ENCODE peak calls at places on chromosome 4, in ten cellular contexts. One of them, this sample, is unnamed.

GRCh38 chr4:53476232-53477037 is 99.0 kb downstream of the FIP1L1 start:
- DNase-seq in nephron progenitor cell: no peak
- DNase-seq in HCT116: no peak
- DNase-seq in type B pancreatic cell: no peak
- DNase-seq in HFFc6: peak
- DNase-seq in OCI-LY7: no peak
- DNase-seq in uterus: no peak
- DNase-seq in lower lobe of right lung: no peak
- DNase-seq in mucosa of descending colon: no peak
- DNase-seq in kidney: no peak
- DNase-seq in this sample: no peak

GRCh38 chr4:91448668-91449330 is 855.0 kb upstream of the GRID2 start:
- DNase-seq in nephron progenitor cell: no peak
- DNase-seq in HCT116: peak
- DNase-seq in type B pancreatic cell: no peak
- DNase-seq in HFFc6: peak
- DNase-seq in OCI-LY7: no peak
- DNase-seq in uterus: no peak
- DNase-seq in lower lobe of right lung: no peak
- DNase-seq in mucosa of descending colon: no peak
- DNase-seq in kidney: no peak
- DNase-seq in this sample: no peak

GRCh38 chr4:127162741-127163140 is 470.0 kb upstream of the INTU start:
- DNase-seq in nephron progenitor cell: no peak
- DNase-seq in HCT116: no peak
- DNase-seq in type B pancreatic cell: no peak
- DNase-seq in HFFc6: peak
- DNase-seq in OCI-LY7: no peak
- DNase-seq in uterus: no peak
- DNase-seq in lower lobe of right lung: no peak
- DNase-seq in mucosa of descending colon: peak
- DNase-seq in kidney: no peak
- DNase-seq in this sample: no peak

GRCh38 chr4:75180790-75181776 is 248.2 kb downstream of the PARM1 start:
- DNase-seq in nephron progenitor cell: no peak
- DNase-seq in HCT116: no peak
- DNase-seq in type B pancreatic cell: no peak
- DNase-seq in HFFc6: no peak
- DNase-seq in OCI-LY7: peak
- DNase-seq in uterus: no peak
- DNase-seq in lower lobe of right lung: no peak
- DNase-seq in mucosa of descending colon: peak
- DNase-seq in kidney: no peak
- DNase-seq in this sample: no peak

GRCh38 chr4:17111436-17111835 is 213.0 kb upstream of the LDB2 start:
- DNase-seq in nephron progenitor cell: no peak
- DNase-seq in HCT116: no peak
- DNase-seq in type B pancreatic cell: no peak
- DNase-seq in HFFc6: no peak
- DNase-seq in OCI-LY7: no peak
- DNase-seq in uterus: no peak
- DNase-seq in lower lobe of right lung: no peak
- DNase-seq in mucosa of descending colon: no peak
- DNase-seq in kidney: no peak
- DNase-seq in this sample: no peak

GRCh38 chr4:153156263-153156662 is 48.0 kb upstream of the TRIM2 start:
- DNase-seq in nephron progenitor cell: peak
- DNase-seq in HCT116: no peak
- DNase-seq in type B pancreatic cell: no peak
- DNase-seq in HFFc6: no peak
- DNase-seq in OCI-LY7: peak
- DNase-seq in uterus: no peak
- DNase-seq in lower lobe of right lung: no peak
- DNase-seq in mucosa of descending colon: no peak
- DNase-seq in kidney: no peak
- DNase-seq in this sample: peak

GRCh38 chr4:174318829-174319764 is 35.4 kb downstream of the CEP44 start:
- DNase-seq in nephron progenitor cell: no peak
- DNase-seq in HCT116: peak
- DNase-seq in type B pancreatic cell: no peak
- DNase-seq in HFFc6: peak
- DNase-seq in OCI-LY7: peak
- DNase-seq in uterus: no peak
- DNase-seq in lower lobe of right lung: no peak
- DNase-seq in mucosa of descending colon: peak
- DNase-seq in kidney: no peak
- DNase-seq in this sample: no peak

GRCh38 chr4:26622913-26623312 is 39.0 kb downstream of the TBC1D19 start:
- DNase-seq in nephron progenitor cell: no peak
- DNase-seq in HCT116: no peak
- DNase-seq in type B pancreatic cell: no peak
- DNase-seq in HFFc6: no peak
- DNase-seq in OCI-LY7: no peak
- DNase-seq in uterus: no peak
- DNase-seq in lower lobe of right lung: no peak
- DNase-seq in mucosa of descending colon: no peak
- DNase-seq in kidney: no peak
- DNase-seq in this sample: no peak

GRCh38 chr4:73309211-73309610 is 50.6 kb upstream of the ANKRD17 start:
- DNase-seq in nephron progenitor cell: no peak
- DNase-seq in HCT116: no peak
- DNase-seq in type B pancreatic cell: no peak
- DNase-seq in HFFc6: peak
- DNase-seq in OCI-LY7: no peak
- DNase-seq in uterus: no peak
- DNase-seq in lower lobe of right lung: no peak
- DNase-seq in mucosa of descending colon: no peak
- DNase-seq in kidney: no peak
- DNase-seq in this sample: no peak

GRCh38 chr4:10715696-10716095 is 31.1 kb upstream of the CLNK start:
- DNase-seq in nephron progenitor cell: no peak
- DNase-seq in HCT116: no peak
- DNase-seq in type B pancreatic cell: no peak
- DNase-seq in HFFc6: no peak
- DNase-seq in OCI-LY7: no peak
- DNase-seq in uterus: no peak
- DNase-seq in lower lobe of right lung: no peak
- DNase-seq in mucosa of descending colon: no peak
- DNase-seq in kidney: no peak
- DNase-seq in this sample: no peak

GRCh38 chr4:100836929-100837328 is 319.1 kb upstream of the EMCN start:
- DNase-seq in nephron progenitor cell: no peak
- DNase-seq in HCT116: no peak
- DNase-seq in type B pancreatic cell: no peak
- DNase-seq in HFFc6: no peak
- DNase-seq in OCI-LY7: no peak
- DNase-seq in uterus: no peak
- DNase-seq in lower lobe of right lung: no peak
- DNase-seq in mucosa of descending colon: no peak
- DNase-seq in kidney: no peak
- DNase-seq in this sample: peak

GRCh38 chr4:3254302-3255131 is 5.6 kb downstream of the MSANTD1 start:
- DNase-seq in nephron progenitor cell: no peak
- DNase-seq in HCT116: no peak
- DNase-seq in type B pancreatic cell: peak
- DNase-seq in HFFc6: no peak
- DNase-seq in OCI-LY7: no peak
- DNase-seq in uterus: peak
- DNase-seq in lower lobe of right lung: no peak
- DNase-seq in mucosa of descending colon: no peak
- DNase-seq in kidney: peak
- DNase-seq in this sample: no peak

GRCh38 chr4:173505924-173506779 is 23.9 kb downstream of the HAND2 start:
- DNase-seq in nephron progenitor cell: peak
- DNase-seq in HCT116: peak
- DNase-seq in type B pancreatic cell: peak
- DNase-seq in HFFc6: peak
- DNase-seq in OCI-LY7: peak
- DNase-seq in uterus: peak
- DNase-seq in lower lobe of right lung: no peak
- DNase-seq in mucosa of descending colon: peak
- DNase-seq in kidney: no peak
- DNase-seq in this sample: peak

GRCh38 chr4:1339489-1339888 is 7.5 kb upstream of the UVSSA start:
- DNase-seq in nephron progenitor cell: no peak
- DNase-seq in HCT116: no peak
- DNase-seq in type B pancreatic cell: no peak
- DNase-seq in HFFc6: no peak
- DNase-seq in OCI-LY7: no peak
- DNase-seq in uterus: no peak
- DNase-seq in lower lobe of right lung: peak
- DNase-seq in mucosa of descending colon: no peak
- DNase-seq in kidney: peak
- DNase-seq in this sample: no peak

GRCh38 chr4:148999924-149000323 is 557.7 kb upstream of the NR3C2 start:
- DNase-seq in nephron progenitor cell: no peak
- DNase-seq in HCT116: no peak
- DNase-seq in type B pancreatic cell: no peak
- DNase-seq in HFFc6: no peak
- DNase-seq in OCI-LY7: no peak
- DNase-seq in uterus: no peak
- DNase-seq in lower lobe of right lung: no peak
- DNase-seq in mucosa of descending colon: no peak
- DNase-seq in kidney: no peak
- DNase-seq in this sample: no peak

DNA sequence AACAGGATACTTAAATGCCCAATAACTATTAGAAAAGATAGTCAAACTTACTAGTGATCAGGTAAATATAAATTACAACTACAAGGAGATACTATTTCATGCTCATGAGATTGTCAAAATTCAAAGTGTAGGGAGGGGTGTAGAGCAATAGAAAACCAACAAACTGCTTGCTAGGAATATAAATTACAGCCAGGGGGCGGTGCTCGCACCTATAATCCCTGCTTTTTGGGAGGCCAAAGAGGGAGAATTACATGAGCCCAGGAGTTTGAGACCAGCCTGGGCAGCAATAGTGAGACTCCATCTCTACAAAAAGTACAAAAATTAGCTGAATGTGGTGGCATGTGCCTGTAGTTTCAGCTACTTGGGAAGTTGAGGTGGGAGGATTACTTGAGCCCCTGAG is 556.5 kb upstream of the NR3C2 start:
- DNase-seq in nephron progenitor cell: no peak
- DNase-seq in HCT116: peak
- DNase-seq in type B pancreatic cell: no peak
- DNase-seq in HFFc6: no peak
- DNase-seq in OCI-LY7: peak
- DNase-seq in uterus: no peak
- DNase-seq in lower lobe of right lung: no peak
- DNase-seq in mucosa of descending colon: no peak
- DNase-seq in kidney: no peak
- DNase-seq in this sample: peak
- TF ChIP-seq CTCF in nephron progenitor cell: peak
- TF ChIP-seq CTCF in HCT116: peak
- TF ChIP-seq CTCF in type B pancreatic cell: peak
- TF ChIP-seq CTCF in HFFc6: peak
- TF ChIP-seq CTCF in OCI-LY7: peak
- TF ChIP-seq CTCF in uterus: no peak
- TF ChIP-seq CTCF in lower lobe of right lung: no peak
- TF ChIP-seq CTCF in mucosa of descending colon: no peak
- TF ChIP-seq CTCF in kidney: peak
- TF ChIP-seq CTCF in this sample: peak

DNA sequence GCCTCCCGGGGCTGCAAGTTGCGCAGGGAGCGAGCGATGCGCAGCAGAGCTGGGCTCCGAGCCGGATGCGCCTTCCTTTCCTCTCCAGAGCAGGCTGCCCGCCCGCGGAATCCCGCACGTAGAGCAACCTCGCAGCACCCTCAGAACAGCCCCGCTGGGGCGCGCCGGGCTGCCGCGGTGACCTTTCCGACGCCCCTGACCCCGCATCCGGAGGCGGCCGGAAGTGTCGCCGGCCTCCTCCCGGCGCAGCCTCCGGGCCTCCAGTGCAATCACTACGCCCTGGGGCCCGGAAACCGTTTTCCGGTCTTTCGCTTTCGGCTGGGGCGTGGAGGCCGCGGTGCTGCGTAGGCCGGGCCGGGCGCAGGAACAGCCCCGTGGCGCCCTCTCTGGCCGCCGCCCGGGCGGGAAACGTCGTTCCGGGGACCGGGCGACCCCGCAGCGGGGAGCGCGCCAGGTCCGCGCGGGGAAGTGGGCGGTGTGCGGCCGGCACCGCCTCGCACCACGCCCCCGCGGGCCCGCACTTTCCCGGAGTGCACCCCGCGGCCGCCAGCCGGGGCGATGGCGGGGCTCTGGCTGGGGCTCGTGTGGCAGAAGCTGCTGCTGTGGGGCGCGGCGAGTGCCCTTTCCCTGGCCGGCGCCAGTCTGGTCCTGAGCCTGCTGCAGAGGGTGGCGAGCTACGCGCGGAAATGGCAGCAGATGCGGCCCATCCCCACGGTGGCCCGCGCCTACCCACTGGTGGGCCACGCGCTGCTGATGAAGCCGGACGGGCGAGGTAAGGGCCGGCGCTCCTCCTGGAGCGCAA is at the start of gene CYP4V2:
- DNase-seq in nephron progenitor cell: peak
- DNase-seq in HCT116: peak
- DNase-seq in type B pancreatic cell: peak
- DNase-seq in HFFc6: peak
- DNase-seq in OCI-LY7: peak
- DNase-seq in uterus: peak
- DNase-seq in lower lobe of right lung: peak
- DNase-seq in mucosa of descending colon: peak
- DNase-seq in kidney: peak
- DNase-seq in this sample: peak
- TF ChIP-seq CTCF in nephron progenitor cell: no peak
- TF ChIP-seq CTCF in HCT116: no peak
- TF ChIP-seq CTCF in type B pancreatic cell: peak
- TF ChIP-seq CTCF in HFFc6: peak
- TF ChIP-seq CTCF in OCI-LY7: peak
- TF ChIP-seq CTCF in uterus: no peak
- TF ChIP-seq CTCF in lower lobe of right lung: peak
- TF ChIP-seq CTCF in mucosa of descending colon: peak
- TF ChIP-seq CTCF in kidney: peak
- TF ChIP-seq CTCF in this sample: peak

GRCh38 chr4:112708772-112709171 is 71.8 kb downstream of the LARP7 start:
- DNase-seq in nephron progenitor cell: no peak
- DNase-seq in HCT116: no peak
- DNase-seq in type B pancreatic cell: no peak
- DNase-seq in HFFc6: no peak
- DNase-seq in OCI-LY7: no peak
- DNase-seq in uterus: no peak
- DNase-seq in lower lobe of right lung: no peak
- DNase-seq in mucosa of descending colon: no peak
- DNase-seq in kidney: no peak
- DNase-seq in this sample: no peak
- TF ChIP-seq CTCF in nephron progenitor cell: no peak
- TF ChIP-seq CTCF in HCT116: no peak
- TF ChIP-seq CTCF in type B pancreatic cell: no peak
- TF ChIP-seq CTCF in HFFc6: no peak
- TF ChIP-seq CTCF in OCI-LY7: no peak
- TF ChIP-seq CTCF in uterus: no peak
- TF ChIP-seq CTCF in lower lobe of right lung: no peak
- TF ChIP-seq CTCF in mucosa of descending colon: no peak
- TF ChIP-seq CTCF in kidney: no peak
- TF ChIP-seq CTCF in this sample: no peak

DNA sequence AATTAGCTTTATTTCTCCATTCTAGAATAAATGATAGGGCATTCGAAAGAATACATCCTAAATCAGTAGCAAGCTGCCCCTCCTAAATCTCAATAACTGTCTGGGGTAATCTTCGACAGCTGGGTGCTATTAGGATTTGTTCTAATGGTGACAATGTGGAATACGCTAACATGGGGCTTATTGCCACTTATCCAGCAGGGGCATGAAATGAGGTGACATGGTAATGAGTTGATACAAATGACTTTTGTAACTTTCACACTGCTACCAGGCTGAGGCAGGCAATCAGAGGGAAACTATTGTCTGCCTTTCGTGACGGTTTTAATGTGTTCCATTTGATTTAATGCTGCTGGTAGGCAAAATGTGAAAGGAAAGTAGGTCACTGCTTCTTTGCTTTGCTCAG is 1047.4 kb upstream of the PABPC4L start:
- DNase-seq in nephron progenitor cell: no peak
- DNase-seq in HCT116: no peak
- DNase-seq in type B pancreatic cell: no peak
- DNase-seq in HFFc6: no peak
- DNase-seq in OCI-LY7: no peak
- DNase-seq in uterus: no peak
- DNase-seq in lower lobe of right lung: no peak
- DNase-seq in mucosa of descending colon: no peak
- DNase-seq in kidney: no peak
- DNase-seq in this sample: peak
- TF ChIP-seq CTCF in nephron progenitor cell: no peak
- TF ChIP-seq CTCF in HCT116: no peak
- TF ChIP-seq CTCF in type B pancreatic cell: no peak
- TF ChIP-seq CTCF in HFFc6: no peak
- TF ChIP-seq CTCF in OCI-LY7: no peak
- TF ChIP-seq CTCF in uterus: no peak
- TF ChIP-seq CTCF in lower lobe of right lung: no peak
- TF ChIP-seq CTCF in mucosa of descending colon: no peak
- TF ChIP-seq CTCF in kidney: no peak
- TF ChIP-seq CTCF in this sample: no peak

This sample was measured in WERI-Rb-1.